ENCODE peak calls at places on chromosomes 4 and X, in seven cellular contexts. P is uterus, V is IMR-90, H is heart left ventricle, S is aorta, M is lower lobe of right lung, T is astrocyte. I is an unnamed sample. For H3K4me1, the result is how much of the 10 kb centered on the place peaks cover.

GRCh38 chr4:128130621-128131020 is 69.5 kb downstream of the LARP1B start:
- DNase-seq in V (no peak), M (no peak), T (peak), P (no peak), S (no peak), H (no peak), I (no peak)

GRCh38 chrX:63784902-63785692 is at the start of gene ARHGEF9:
- DNase-seq in T (no peak), H (peak), P (peak), M (no peak), V (no peak), S (peak), I (peak)

GRCh38 chr4:123856689-123857545 is 460.3 kb downstream of the SPRY1 start:
- DNase-seq in H (peak), V (peak), M (no peak), P (peak), S (peak), T (peak), I (peak)

GRCh38 chr4:138609943-138610350 is 367.8 kb upstream of the SLC7A11 start:
- DNase-seq in M (no peak), S (peak), H (no peak), V (peak), T (peak), P (no peak), I (no peak)

GRCh38 chr4:154741877-154742851 is 1.6 kb upstream of the LRAT start:
- DNase-seq in T (peak), P (no peak), V (no peak), H (no peak), S (no peak), M (no peak), I (no peak)

GRCh38 chrX:39814391-39814790 is 283.4 kb downstream of the BCOR start:
- DNase-seq in S (no peak), M (no peak), H (no peak), T (no peak), V (peak), P (no peak), I (no peak)

GRCh38 chr4:94577136-94577535 is 125.4 kb downstream of the PDLIM5 start:
- DNase-seq in T (peak), H (peak), S (peak), P (peak), M (no peak), V (peak), I (peak)

GRCh38 chrX:152646961-152647360 is 9.3 kb downstream of the GABRQ start:
- DNase-seq in V (no peak), M (no peak), S (no peak), T (no peak), H (no peak), P (no peak), I (no peak)

GRCh38 chr4:93501946-93502345 is 326.6 kb upstream of the ATOH1 start:
- DNase-seq in T (no peak), V (peak), P (no peak), S (no peak), M (no peak), H (no peak), I (no peak)

GRCh38 chrX:70433848-70434351 is 10.7 kb upstream of the DLG3 start:
- DNase-seq in S (peak), V (peak), T (peak), H (peak), P (peak), M (peak), I (peak)

GRCh38 chr4:126757219-126757618 is 875.5 kb upstream of the INTU start:
- DNase-seq in M (no peak), S (no peak), P (no peak), H (no peak), T (peak), V (peak), I (no peak)

GRCh38 chr4:168101026-168101425 is 8.7 kb downstream of the ANXA10 start:
- DNase-seq in V (no peak), T (no peak), H (no peak), P (no peak), M (no peak), S (no peak), I (no peak)

GRCh38 chr4:3237266-3237665 is 11.7 kb upstream of the MSANTD1 start:
- DNase-seq in T (no peak), S (no peak), H (no peak), M (no peak), P (no peak), V (no peak), I (no peak)
- H3K27ac ChIP-seq in T (no peak), S (no peak), H (no peak), M (no peak), P (no peak), V (no peak), I (no peak)

DNA sequence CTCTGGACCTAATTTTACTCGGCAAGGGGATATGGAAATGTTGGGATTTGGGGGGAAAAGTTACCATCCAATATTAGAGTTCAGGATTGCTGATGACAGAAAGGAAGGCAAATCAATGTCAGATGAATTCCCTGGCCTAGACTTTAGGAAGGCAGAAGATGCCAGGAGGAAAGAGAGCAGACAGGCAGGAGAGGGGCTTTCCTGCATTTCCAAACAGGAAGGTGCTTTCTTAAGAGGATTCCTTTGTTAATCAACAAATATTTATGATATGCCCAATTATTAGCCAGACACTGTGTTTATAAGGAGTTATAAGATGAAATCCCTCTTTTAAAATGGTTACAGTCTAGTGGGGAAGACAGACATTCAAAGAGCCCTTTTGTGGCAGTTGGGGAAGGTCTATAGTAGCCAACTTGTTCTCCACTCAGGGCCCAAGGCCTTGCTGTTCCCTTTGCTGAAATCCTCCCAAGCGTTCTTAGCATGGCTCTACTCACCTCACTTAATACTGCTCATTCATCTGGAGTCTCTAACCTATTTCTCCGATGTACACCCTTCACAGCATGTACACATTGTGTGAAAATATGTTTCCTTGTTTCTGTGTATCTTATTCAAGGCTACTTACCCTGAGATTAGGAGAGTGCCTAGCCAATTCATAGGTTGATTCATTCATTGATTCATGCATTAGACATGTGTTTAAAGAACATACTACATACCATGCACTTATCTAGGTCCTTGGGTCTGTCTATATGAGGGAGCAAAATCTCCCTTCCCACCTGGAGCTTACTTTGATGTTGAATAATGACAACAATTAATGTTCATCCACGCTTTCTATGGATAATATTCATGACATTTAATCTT is 5.3 kb downstream of the IGFBP7 start:
- DNase-seq in M (no peak), P (no peak), H (no peak), V (peak), T (no peak), S (no peak), I (no peak)
- H3K4me1 ChIP-seq in M (under half), P (under half), H (half or more), V (under half), T (under half), S (under half), I (half or more)

GRCh38 chr4:112894951-112895350 is 154.5 kb upstream of the ANK2 start:
- DNase-seq in M (no peak), V (no peak), P (no peak), S (no peak), T (no peak), H (no peak), I (no peak)
- H3K27ac ChIP-seq in M (no peak), V (no peak), P (peak), S (no peak), T (no peak), H (no peak), I (no peak)

DNA sequence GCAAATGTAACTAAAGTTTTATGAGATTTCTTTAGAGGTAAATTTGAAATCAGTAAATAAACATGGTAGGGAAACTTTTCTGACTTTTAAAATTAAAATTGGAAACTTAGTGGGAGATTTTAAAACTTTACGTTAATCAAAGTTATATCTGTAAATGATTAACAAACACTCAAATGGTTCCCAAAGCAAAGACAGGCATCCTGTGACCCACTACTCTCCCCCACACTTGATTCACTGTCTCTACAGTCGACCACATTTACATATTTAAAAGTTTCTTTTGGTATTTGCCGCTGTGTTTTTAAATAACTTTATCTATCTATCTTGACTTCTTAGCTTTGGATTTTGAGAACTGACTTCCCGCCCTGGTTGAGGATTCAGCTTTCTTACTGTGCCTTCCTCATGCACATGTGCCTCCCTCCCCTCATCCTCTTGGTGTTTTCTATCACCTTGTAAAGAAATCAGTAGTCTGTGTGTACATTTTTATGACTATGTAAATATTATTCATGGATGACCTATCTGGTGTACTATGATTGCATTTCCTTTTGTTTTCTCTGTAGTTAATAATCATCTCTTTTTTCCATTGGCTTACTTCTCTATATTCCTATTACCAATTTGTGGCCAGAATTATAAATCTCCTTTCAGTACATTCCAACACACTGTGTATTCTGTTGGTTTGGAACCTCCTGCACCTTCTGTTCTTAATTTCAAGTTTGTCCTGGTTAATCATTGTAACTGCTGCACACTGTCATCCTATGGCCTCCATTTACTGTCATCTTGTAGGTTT is 72.6 kb downstream of the WWC2 start:
- DNase-seq in T (no peak), V (peak), M (no peak), S (no peak), H (no peak), P (no peak), I (no peak)
- H3K4me1 ChIP-seq in T (under half), V (under half), M (half or more), S (under half), H (under half), P (under half), I (under half)

DNA sequence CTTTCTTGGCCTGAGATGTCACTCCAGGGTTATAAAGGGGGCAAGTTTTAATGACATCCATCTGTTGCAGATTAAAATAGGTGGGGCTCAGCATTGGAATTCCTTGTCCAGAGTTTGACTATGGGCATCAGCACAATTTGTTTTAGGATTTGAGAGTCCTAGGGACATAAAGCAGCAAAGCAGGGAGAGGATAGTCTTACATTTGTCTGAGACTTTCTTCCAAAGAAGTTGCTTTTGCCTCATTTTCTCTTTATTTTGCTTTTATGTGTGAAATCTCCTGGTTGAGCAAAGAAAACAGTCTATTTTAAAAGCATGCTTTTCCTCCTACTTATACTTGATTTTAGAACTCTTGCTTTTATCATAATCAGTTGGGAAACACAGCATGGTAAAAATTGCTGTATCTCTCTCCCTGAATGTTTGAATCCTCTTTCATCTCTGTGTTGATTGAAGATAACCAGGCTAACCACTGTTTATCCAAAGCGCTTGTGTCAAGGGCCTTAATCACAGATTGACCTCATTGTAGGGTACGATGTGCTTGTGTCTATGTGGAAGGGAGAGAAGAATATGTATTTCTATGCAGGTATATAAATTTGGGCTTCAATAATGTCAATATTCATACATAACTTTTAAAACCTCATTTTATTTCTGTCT is 121.5 kb downstream of the ANK2 start:
- DNase-seq in V (no peak), S (no peak), H (no peak), M (no peak), P (no peak), T (no peak), I (no peak)
- H3K27ac ChIP-seq in V (no peak), S (no peak), H (no peak), M (no peak), P (no peak), T (no peak), I (no peak)

GRCh38 chr4:38683265-38683664 is 19.3 kb downstream of the KLF3 start:
- DNase-seq in V (no peak), H (no peak), S (no peak), M (no peak), T (no peak), P (no peak), I (no peak)
- H3K4me1 ChIP-seq in V (under half), H (half or more), S (under half), M (half or more), T (under half), P (under half), I (under half)

GRCh38 chrX:43870758-43871419 is 11.4 kb downstream of the MAOB start:
- DNase-seq in S (no peak), V (no peak), P (no peak), H (peak), T (no peak), M (no peak), I (no peak)
- H3K27ac ChIP-seq in S (no peak), V (no peak), P (peak), H (no peak), T (no peak), M (no peak), I (no peak)

I was measured in tibial artery.